ENCODE peak calls at places on chromosomes 16 and 17, in four cellular contexts. One of them, this sample, is unnamed.

GRCh38 chr17:44070455-44071197 is at the start of gene G6PC3:
- DNase-seq in activated T-cell treated with anti-CD3 and anti-CD28 coated beads for 24 hours: peak; percentile 82
- DNase-seq in GM10248: peak; percentile 97
- DNase-seq in activated CD4-positive, alpha-beta T cell treated with anti-CD3 and anti-CD28 coated beads, Interleukin-2, amount 50 U/mL, for 48 hours: peak; percentile 93
- DNase-seq in this sample: peak; percentile 96

GRCh38 chr16:70454221-70455034 is at the start of gene FCSK:
- DNase-seq in activated T-cell treated with anti-CD3 and anti-CD28 coated beads for 24 hours: peak; percentile 55
- DNase-seq in GM10248: peak; percentile 87
- DNase-seq in activated CD4-positive, alpha-beta T cell treated with anti-CD3 and anti-CD28 coated beads, Interleukin-2, amount 50 U/mL, for 48 hours: peak; percentile 69
- DNase-seq in this sample: no peak

GRCh38 chr17:81401727-81402529 is 6.7 kb downstream of the BAHCC1 start:
- DNase-seq in activated T-cell treated with anti-CD3 and anti-CD28 coated beads for 24 hours: no peak
- DNase-seq in GM10248: peak; percentile 52
- DNase-seq in activated CD4-positive, alpha-beta T cell treated with anti-CD3 and anti-CD28 coated beads, Interleukin-2, amount 50 U/mL, for 48 hours: no peak
- DNase-seq in this sample: no peak

GRCh38 chr16:21628772-21629171 is 23.6 kb downstream of the IGSF6 start:
- DNase-seq in activated T-cell treated with anti-CD3 and anti-CD28 coated beads for 24 hours: no peak
- DNase-seq in GM10248: no peak
- DNase-seq in activated CD4-positive, alpha-beta T cell treated with anti-CD3 and anti-CD28 coated beads, Interleukin-2, amount 50 U/mL, for 48 hours: no peak
- DNase-seq in this sample: no peak

GRCh38 chr16:89173629-89173921 is 2.0 kb downstream of the CDH15 start:
- DNase-seq in activated T-cell treated with anti-CD3 and anti-CD28 coated beads for 24 hours: no peak
- DNase-seq in GM10248: no peak
- DNase-seq in activated CD4-positive, alpha-beta T cell treated with anti-CD3 and anti-CD28 coated beads, Interleukin-2, amount 50 U/mL, for 48 hours: no peak
- DNase-seq in this sample: no peak

GRCh38 chr17:36939059-36939943 is 2.0 kb downstream of the LHX1 start:
- DNase-seq in activated T-cell treated with anti-CD3 and anti-CD28 coated beads for 24 hours: no peak
- DNase-seq in GM10248: no peak
- DNase-seq in activated CD4-positive, alpha-beta T cell treated with anti-CD3 and anti-CD28 coated beads, Interleukin-2, amount 50 U/mL, for 48 hours: no peak
- DNase-seq in this sample: peak; percentile 84

GRCh38 chr17:7888184-7888920 is at the start of gene CHD3:
- DNase-seq in activated T-cell treated with anti-CD3 and anti-CD28 coated beads for 24 hours: peak; percentile 45
- DNase-seq in GM10248: no peak
- DNase-seq in activated CD4-positive, alpha-beta T cell treated with anti-CD3 and anti-CD28 coated beads, Interleukin-2, amount 50 U/mL, for 48 hours: peak; percentile 81
- DNase-seq in this sample: no peak

GRCh38 chr17:56679148-56679766 is 85.8 kb downstream of the NOG start:
- DNase-seq in activated T-cell treated with anti-CD3 and anti-CD28 coated beads for 24 hours: no peak
- DNase-seq in GM10248: peak; percentile 41
- DNase-seq in activated CD4-positive, alpha-beta T cell treated with anti-CD3 and anti-CD28 coated beads, Interleukin-2, amount 50 U/mL, for 48 hours: peak; percentile 7
- DNase-seq in this sample: no peak

GRCh38 chr17:51056813-51057510 is 63.7 kb downstream of the SPAG9 start:
- DNase-seq in activated T-cell treated with anti-CD3 and anti-CD28 coated beads for 24 hours: no peak
- DNase-seq in GM10248: peak; percentile 49
- DNase-seq in activated CD4-positive, alpha-beta T cell treated with anti-CD3 and anti-CD28 coated beads, Interleukin-2, amount 50 U/mL, for 48 hours: peak; percentile 9
- DNase-seq in this sample: no peak

GRCh38 chr17:1087381-1088241 is 90.7 kb downstream of the TIMM22 start:
- DNase-seq in activated T-cell treated with anti-CD3 and anti-CD28 coated beads for 24 hours: no peak
- DNase-seq in GM10248: no peak
- DNase-seq in activated CD4-positive, alpha-beta T cell treated with anti-CD3 and anti-CD28 coated beads, Interleukin-2, amount 50 U/mL, for 48 hours: peak; percentile 19
- DNase-seq in this sample: no peak

GRCh38 chr16:86292171-86292775 is 218.1 kb upstream of the FOXF1 start:
- DNase-seq in activated T-cell treated with anti-CD3 and anti-CD28 coated beads for 24 hours: no peak
- DNase-seq in GM10248: no peak
- DNase-seq in activated CD4-positive, alpha-beta T cell treated with anti-CD3 and anti-CD28 coated beads, Interleukin-2, amount 50 U/mL, for 48 hours: no peak
- DNase-seq in this sample: peak; percentile 59

GRCh38 chr16:24156777-24157176 is 99.4 kb upstream of the CACNG3 start:
- DNase-seq in activated T-cell treated with anti-CD3 and anti-CD28 coated beads for 24 hours: no peak
- DNase-seq in GM10248: no peak
- DNase-seq in activated CD4-positive, alpha-beta T cell treated with anti-CD3 and anti-CD28 coated beads, Interleukin-2, amount 50 U/mL, for 48 hours: no peak
- DNase-seq in this sample: no peak

GRCh38 chr16:31421587-31421986 is 6.6 kb downstream of the COX6A2 start:
- DNase-seq in activated T-cell treated with anti-CD3 and anti-CD28 coated beads for 24 hours: peak; percentile 36
- DNase-seq in GM10248: peak; percentile 62
- DNase-seq in activated CD4-positive, alpha-beta T cell treated with anti-CD3 and anti-CD28 coated beads, Interleukin-2, amount 50 U/mL, for 48 hours: peak; percentile 72
- DNase-seq in this sample: no peak

GRCh38 chr17:76893623-76894358 is 25.6 kb downstream of the MGAT5B start:
- DNase-seq in activated T-cell treated with anti-CD3 and anti-CD28 coated beads for 24 hours: no peak
- DNase-seq in GM10248: no peak
- DNase-seq in activated CD4-positive, alpha-beta T cell treated with anti-CD3 and anti-CD28 coated beads, Interleukin-2, amount 50 U/mL, for 48 hours: no peak
- DNase-seq in this sample: no peak

GRCh38 chr16:85471469-85472431 is 141.4 kb upstream of the GSE1 start:
- DNase-seq in activated T-cell treated with anti-CD3 and anti-CD28 coated beads for 24 hours: no peak
- DNase-seq in GM10248: no peak
- DNase-seq in activated CD4-positive, alpha-beta T cell treated with anti-CD3 and anti-CD28 coated beads, Interleukin-2, amount 50 U/mL, for 48 hours: no peak
- DNase-seq in this sample: no peak

GRCh38 chr16:67641779-67642708 is 2.9 kb upstream of the CARMIL2 start:
- DNase-seq in activated T-cell treated with anti-CD3 and anti-CD28 coated beads for 24 hours: no peak
- DNase-seq in GM10248: no peak
- DNase-seq in activated CD4-positive, alpha-beta T cell treated with anti-CD3 and anti-CD28 coated beads, Interleukin-2, amount 50 U/mL, for 48 hours: no peak
- DNase-seq in this sample: no peak

GRCh38 chr17:9148908-9149536 is 127.7 kb downstream of the NTN1 start:
- DNase-seq in activated T-cell treated with anti-CD3 and anti-CD28 coated beads for 24 hours: no peak
- DNase-seq in GM10248: no peak
- DNase-seq in activated CD4-positive, alpha-beta T cell treated with anti-CD3 and anti-CD28 coated beads, Interleukin-2, amount 50 U/mL, for 48 hours: no peak
- DNase-seq in this sample: no peak

GRCh38 chr17:8243827-8244226 is 4.0 kb downstream of the CTC1 start:
- DNase-seq in activated T-cell treated with anti-CD3 and anti-CD28 coated beads for 24 hours: no peak
- DNase-seq in GM10248: no peak
- DNase-seq in activated CD4-positive, alpha-beta T cell treated with anti-CD3 and anti-CD28 coated beads, Interleukin-2, amount 50 U/mL, for 48 hours: peak; percentile 32
- DNase-seq in this sample: no peak

GRCh38 chr16:20903116-20903888 is 2.7 kb downstream of the LYRM1 start:
- DNase-seq in activated T-cell treated with anti-CD3 and anti-CD28 coated beads for 24 hours: no peak
- DNase-seq in GM10248: no peak
- DNase-seq in activated CD4-positive, alpha-beta T cell treated with anti-CD3 and anti-CD28 coated beads, Interleukin-2, amount 50 U/mL, for 48 hours: no peak
- DNase-seq in this sample: no peak

GRCh38 chr16:12097523-12098428 is 121.2 kb downstream of the SNX29 start:
- DNase-seq in activated T-cell treated with anti-CD3 and anti-CD28 coated beads for 24 hours: no peak
- DNase-seq in GM10248: no peak
- DNase-seq in activated CD4-positive, alpha-beta T cell treated with anti-CD3 and anti-CD28 coated beads, Interleukin-2, amount 50 U/mL, for 48 hours: no peak
- DNase-seq in this sample: no peak

GRCh38 chr16:72824761-72825160 is 223.2 kb downstream of the ZFHX3 start:
- DNase-seq in activated T-cell treated with anti-CD3 and anti-CD28 coated beads for 24 hours: no peak
- DNase-seq in GM10248: no peak
- DNase-seq in activated CD4-positive, alpha-beta T cell treated with anti-CD3 and anti-CD28 coated beads, Interleukin-2, amount 50 U/mL, for 48 hours: no peak
- DNase-seq in this sample: no peak

GRCh38 chr17:63927464-63928171 is 4.5 kb downstream of the CD79B start:
- DNase-seq in activated T-cell treated with anti-CD3 and anti-CD28 coated beads for 24 hours: no peak
- DNase-seq in GM10248: no peak
- DNase-seq in activated CD4-positive, alpha-beta T cell treated with anti-CD3 and anti-CD28 coated beads, Interleukin-2, amount 50 U/mL, for 48 hours: no peak
- DNase-seq in this sample: no peak

GRCh38 chr17:81132770-81133723 is 32.3 kb upstream of the PVALEF start:
- DNase-seq in activated T-cell treated with anti-CD3 and anti-CD28 coated beads for 24 hours: no peak
- DNase-seq in GM10248: no peak
- DNase-seq in activated CD4-positive, alpha-beta T cell treated with anti-CD3 and anti-CD28 coated beads, Interleukin-2, amount 50 U/mL, for 48 hours: no peak
- DNase-seq in this sample: no peak

GRCh38 chr17:76725580-76726230 is 701 bp downstream of the JMJD6 start:
- DNase-seq in activated T-cell treated with anti-CD3 and anti-CD28 coated beads for 24 hours: peak; percentile 64
- DNase-seq in GM10248: peak; percentile 69
- DNase-seq in activated CD4-positive, alpha-beta T cell treated with anti-CD3 and anti-CD28 coated beads, Interleukin-2, amount 50 U/mL, for 48 hours: peak; percentile 83
- DNase-seq in this sample: peak; percentile 93

GRCh38 chr16:337437-337836 is 15.1 kb downstream of the AXIN1 start:
- DNase-seq in activated T-cell treated with anti-CD3 and anti-CD28 coated beads for 24 hours: no peak
- DNase-seq in GM10248: no peak
- DNase-seq in activated CD4-positive, alpha-beta T cell treated with anti-CD3 and anti-CD28 coated beads, Interleukin-2, amount 50 U/mL, for 48 hours: no peak
- DNase-seq in this sample: no peak

GRCh38 chr17:39775075-39775474 is 37.3 kb downstream of the GRB7 start:
- DNase-seq in activated T-cell treated with anti-CD3 and anti-CD28 coated beads for 24 hours: no peak
- DNase-seq in GM10248: no peak
- DNase-seq in activated CD4-positive, alpha-beta T cell treated with anti-CD3 and anti-CD28 coated beads, Interleukin-2, amount 50 U/mL, for 48 hours: no peak
- DNase-seq in this sample: no peak

GRCh38 chr17:82978354-82978753 is 101.1 kb upstream of the METRNL start:
- DNase-seq in activated T-cell treated with anti-CD3 and anti-CD28 coated beads for 24 hours: no peak
- DNase-seq in GM10248: peak; percentile 0
- DNase-seq in activated CD4-positive, alpha-beta T cell treated with anti-CD3 and anti-CD28 coated beads, Interleukin-2, amount 50 U/mL, for 48 hours: no peak
- DNase-seq in this sample: no peak

GRCh38 chr17:38925263-38925995 is at the start of gene LASP1NB:
- DNase-seq in activated T-cell treated with anti-CD3 and anti-CD28 coated beads for 24 hours: peak; percentile 19
- DNase-seq in GM10248: no peak
- DNase-seq in activated CD4-positive, alpha-beta T cell treated with anti-CD3 and anti-CD28 coated beads, Interleukin-2, amount 50 U/mL, for 48 hours: peak; percentile 35
- DNase-seq in this sample: no peak

GRCh38 chr17:83068641-83069570 is 10.5 kb upstream of the METRNL start:
- DNase-seq in activated T-cell treated with anti-CD3 and anti-CD28 coated beads for 24 hours: no peak
- DNase-seq in GM10248: no peak
- DNase-seq in activated CD4-positive, alpha-beta T cell treated with anti-CD3 and anti-CD28 coated beads, Interleukin-2, amount 50 U/mL, for 48 hours: no peak
- DNase-seq in this sample: no peak